ENCODE peak calls at places on chromosome 13, in six cellular contexts. V is activated CD4-positive, CD25-positive, alpha-beta regulatory T cell treated with anti-CD3 and anti-CD28 coated beads, Interleukin-2, amount 50 U/mL, for 16 hours; Z is fibroblast of lung; Y is ELR; O is RPMI8226; N is NCI-H226. A is an unnamed sample.

GRCh38 chr13:97119899-97120745 is 102.0 kb upstream of the MBNL2 start:
- DNase-seq in V (no peak), Z (no peak), Y (peak; percentile 58), O (no peak), N (peak; percentile 44), A (peak; percentile 66)

GRCh38 chr13:108494991-108495661 is 134.3 kb upstream of the MYO16 start:
- DNase-seq in V (no peak), Z (peak; percentile 11), Y (no peak), O (no peak), N (no peak), A (no peak)

GRCh38 chr13:57877596-57877995 is 246.1 kb downstream of the PCDH17 start:
- DNase-seq in V (no peak), Z (no peak), Y (no peak), O (no peak), N (no peak), A (no peak)

GRCh38 chr13:26300140-26300539 is 46.2 kb downstream of the CDK8 start:
- DNase-seq in V (no peak), Z (peak; percentile 32), Y (peak; percentile 89), O (no peak), N (peak; percentile 45), A (no peak)

GRCh38 chr13:73521291-73521626 is 462.5 kb downstream of the KLF5 start:
- DNase-seq in V (no peak), Z (no peak), Y (no peak), O (no peak), N (no peak), A (no peak)

GRCh38 chr13:24802074-24802473 is 38.1 kb downstream of the RNF17 start:
- DNase-seq in V (no peak), Z (peak; percentile 20), Y (peak; percentile 41), O (no peak), N (peak; percentile 16), A (no peak)

GRCh38 chr13:29369060-29369743 is 226.3 kb downstream of the SLC7A1 start:
- DNase-seq in V (no peak), Z (peak; percentile 36), Y (peak; percentile 67), O (peak; percentile 72), N (no peak), A (peak; percentile 83)

GRCh38 chr13:19984430-19985218 is 26.1 kb downstream of the ZMYM2 start:
- DNase-seq in V (no peak), Z (peak; percentile 74), Y (peak; percentile 64), O (peak; percentile 4), N (no peak), A (peak; percentile 42)

GRCh38 chr13:28161370-28161769 is 23.0 kb downstream of the PAN3 start:
- DNase-seq in V (no peak), Z (no peak), Y (peak; percentile 57), O (no peak), N (peak; percentile 18), A (no peak)